ENCODE peak calls at places on chromosome 1, in seven cellular contexts. Q is cardiac muscle cell; W is GM23338; U is aorta; C is caudate nucleus; Z is CD8-positive, alpha-beta memory T cell; X is adrenal gland. I is an unnamed sample.

GRCh38 chr1:24743404-24744211 is 1.6 kb upstream of the CLIC4 start:
- DNase-seq in Q (peak), W (peak), U (peak), C (no peak), Z (no peak), X (no peak), I (no peak)

GRCh38 chr1:235631816-235632215 is 17.8 kb downstream of the GNG4 start:
- DNase-seq in Q (no peak), W (no peak), U (peak), C (no peak), Z (no peak), X (no peak), I (no peak)

GRCh38 chr1:53902235-53902920 is 8.4 kb downstream of the DIO1 start:
- DNase-seq in Q (no peak), W (no peak), U (no peak), C (no peak), Z (no peak), X (peak), I (no peak)

GRCh38 chr1:68217060-68217554 is 15.2 kb downstream of the WLS start:
- DNase-seq in Q (no peak), W (no peak), U (no peak), C (no peak), Z (no peak), X (no peak), I (no peak)

GRCh38 chr1:6128276-6129081 is 51.6 kb downstream of the CHD5 start:
- DNase-seq in Q (no peak), W (no peak), U (peak), C (no peak), Z (no peak), X (no peak), I (peak)

GRCh38 chr1:212225416-212225815 is 59.8 kb upstream of the PPP2R5A start:
- DNase-seq in Q (no peak), W (peak), U (no peak), C (no peak), Z (peak), X (no peak), I (no peak)

GRCh38 chr1:25503551-25504426 is 39.6 kb upstream of the LDLRAP1 start:
- DNase-seq in Q (no peak), W (peak), U (peak), C (no peak), Z (peak), X (peak), I (peak)

GRCh38 chr1:45802343-45803298 is 791 bp upstream of the MAST2 start:
- DNase-seq in Q (peak), W (peak), U (peak), C (no peak), Z (no peak), X (peak), I (peak)

GRCh38 chr1:92853299-92853698 is 21.5 kb downstream of the RPL5 start:
- DNase-seq in Q (no peak), W (no peak), U (no peak), C (no peak), Z (no peak), X (no peak), I (no peak)

GRCh38 chr1:108561145-108561458 is 1.2 kb downstream of the EEIG2 start:
- DNase-seq in Q (no peak), W (no peak), U (no peak), C (no peak), Z (no peak), X (no peak), I (no peak)

GRCh38 chr1:236023926-236024565 is 40.8 kb downstream of the NID1 start:
- DNase-seq in Q (no peak), W (no peak), U (no peak), C (no peak), Z (no peak), X (no peak), I (no peak)

GRCh38 chr1:235050911-235051360 is 77.7 kb downstream of the TOMM20 start:
- DNase-seq in Q (peak), W (no peak), U (peak), C (no peak), Z (no peak), X (peak), I (no peak)

GRCh38 chr1:93715529-93716126 is 34.0 kb upstream of the BCAR3 start:
- DNase-seq in Q (no peak), W (no peak), U (no peak), C (no peak), Z (no peak), X (peak), I (no peak)

GRCh38 chr1:95309031-95309459 is 75.0 kb downstream of the RWDD3 start:
- DNase-seq in Q (peak), W (peak), U (no peak), C (peak), Z (no peak), X (peak), I (no peak)

GRCh38 chr1:32180186-32181060 is 948 bp downstream of the TXLNA start:
- DNase-seq in Q (peak), W (peak), U (peak), C (no peak), Z (peak), X (peak), I (peak)

GRCh38 chr1:230176871-230177411 is 109.9 kb downstream of the GALNT2 start:
- DNase-seq in Q (peak), W (no peak), U (peak), C (peak), Z (no peak), X (no peak), I (peak)

GRCh38 chr1:116586741-116587143 is 15.9 kb upstream of the CD58 start:
- DNase-seq in Q (no peak), W (peak), U (no peak), C (no peak), Z (no peak), X (no peak), I (no peak)

GRCh38 chr1:22043175-22043769 is 9.2 kb upstream of the CDC42 start:
- DNase-seq in Q (no peak), W (no peak), U (no peak), C (no peak), Z (no peak), X (no peak), I (no peak)

GRCh38 chr1:206683313-206683712 is 1.4 kb upstream of the MAPKAPK2 start:
- DNase-seq in Q (no peak), W (no peak), U (no peak), C (no peak), Z (no peak), X (no peak), I (no peak)

GRCh38 chr1:212987702-212988322 is 27.9 kb downstream of the ANGEL2 start:
- DNase-seq in Q (peak), W (no peak), U (no peak), C (no peak), Z (no peak), X (peak), I (no peak)

GRCh38 chr1:194047921-194048320 is 861.5 kb upstream of the B3GALT2 start:
- DNase-seq in Q (no peak), W (no peak), U (no peak), C (no peak), Z (no peak), X (no peak), I (no peak)

GRCh38 chr1:49526672-49527071 is 497.1 kb downstream of the AGBL4 start:
- DNase-seq in Q (no peak), W (no peak), U (no peak), C (no peak), Z (no peak), X (no peak), I (no peak)

GRCh38 chr1:197327776-197328364 is 59.8 kb downstream of the CRB1 start:
- DNase-seq in Q (peak), W (peak), U (no peak), C (no peak), Z (no peak), X (no peak), I (no peak)

GRCh38 chr1:32101233-32101681 is 6.6 kb upstream of the KPNA6 start:
- DNase-seq in Q (peak), W (no peak), U (no peak), C (no peak), Z (no peak), X (no peak), I (no peak)

GRCh38 chr1:220966473-220966872 is 87.2 kb downstream of the HLX start:
- DNase-seq in Q (no peak), W (no peak), U (no peak), C (no peak), Z (no peak), X (no peak), I (no peak)

GRCh38 chr1:74690909-74691308 is 17.3 kb upstream of the ERICH3 start:
- DNase-seq in Q (no peak), W (no peak), U (no peak), C (no peak), Z (no peak), X (no peak), I (no peak)

GRCh38 chr1:232226197-232226681 is 403.7 kb downstream of the SIPA1L2 start:
- DNase-seq in Q (peak), W (peak), U (no peak), C (no peak), Z (no peak), X (no peak), I (no peak)

GRCh38 chr1:162200096-162200847 is 130.8 kb downstream of the NOS1AP start:
- DNase-seq in Q (peak), W (no peak), U (no peak), C (no peak), Z (no peak), X (no peak), I (no peak)

GRCh38 chr1:57307382-57307781 is 116.5 kb downstream of the DAB1 start:
- DNase-seq in Q (no peak), W (peak), U (no peak), C (no peak), Z (peak), X (no peak), I (no peak)

GRCh38 chr1:48571303-48571987 is 99.4 kb upstream of the SPATA6 start:
- DNase-seq in Q (no peak), W (no peak), U (no peak), C (no peak), Z (no peak), X (no peak), I (peak)

GRCh38 chr1:67052741-67053534 is 1.0 kb downstream of the SLC35D1 start:
- DNase-seq in Q (peak), W (peak), U (peak), C (no peak), Z (no peak), X (peak), I (peak)

GRCh38 chr1:36224537-36225297 is 474 bp downstream of the THRAP3 start:
- DNase-seq in Q (peak), W (peak), U (peak), C (no peak), Z (peak), X (peak), I (no peak)

GRCh38 chr1:25729774-25730173 is 70.2 kb upstream of the SELENON start:
- DNase-seq in Q (no peak), W (no peak), U (no peak), C (no peak), Z (no peak), X (peak), I (no peak)

GRCh38 chr1:210800301-210800700 is 333.6 kb downstream of the KCNH1 start:
- DNase-seq in Q (no peak), W (no peak), U (no peak), C (no peak), Z (no peak), X (no peak), I (no peak)

GRCh38 chr1:156458181-156458503 is 42.4 kb downstream of the MEF2D start:
- DNase-seq in Q (no peak), W (no peak), U (peak), C (no peak), Z (no peak), X (no peak), I (no peak)

GRCh38 chr1:47031059-47031458 is 7.6 kb downstream of the CYP4X1 start:
- DNase-seq in Q (peak), W (no peak), U (no peak), C (no peak), Z (no peak), X (peak), I (no peak)

GRCh38 chr1:226603030-226603960 is 54.7 kb downstream of the STUM start:
- DNase-seq in Q (peak), W (no peak), U (peak), C (peak), Z (no peak), X (peak), I (peak)

GRCh38 chr1:160726498-160727391 is 12.3 kb upstream of the SLAMF7 start:
- DNase-seq in Q (peak), W (peak), U (no peak), C (peak), Z (no peak), X (peak), I (no peak)

GRCh38 chr1:27097484-27097917 is 57.4 kb downstream of the SLC9A1 start:
- DNase-seq in Q (peak), W (peak), U (peak), C (no peak), Z (peak), X (peak), I (peak)

GRCh38 chr1:27099904-27100796 is 54.8 kb downstream of the SLC9A1 start:
- DNase-seq in Q (peak), W (peak), U (peak), C (no peak), Z (no peak), X (no peak), I (peak)

GRCh38 chr1:27099154-27099903 is 55.6 kb downstream of the SLC9A1 start:
- DNase-seq in Q (peak), W (peak), U (peak), C (no peak), Z (no peak), X (peak), I (peak)

GRCh38 chr1:27100797-27101491 is 54.0 kb downstream of the SLC9A1 start:
- DNase-seq in Q (no peak), W (no peak), U (no peak), C (no peak), Z (no peak), X (no peak), I (no peak)

DNA sequence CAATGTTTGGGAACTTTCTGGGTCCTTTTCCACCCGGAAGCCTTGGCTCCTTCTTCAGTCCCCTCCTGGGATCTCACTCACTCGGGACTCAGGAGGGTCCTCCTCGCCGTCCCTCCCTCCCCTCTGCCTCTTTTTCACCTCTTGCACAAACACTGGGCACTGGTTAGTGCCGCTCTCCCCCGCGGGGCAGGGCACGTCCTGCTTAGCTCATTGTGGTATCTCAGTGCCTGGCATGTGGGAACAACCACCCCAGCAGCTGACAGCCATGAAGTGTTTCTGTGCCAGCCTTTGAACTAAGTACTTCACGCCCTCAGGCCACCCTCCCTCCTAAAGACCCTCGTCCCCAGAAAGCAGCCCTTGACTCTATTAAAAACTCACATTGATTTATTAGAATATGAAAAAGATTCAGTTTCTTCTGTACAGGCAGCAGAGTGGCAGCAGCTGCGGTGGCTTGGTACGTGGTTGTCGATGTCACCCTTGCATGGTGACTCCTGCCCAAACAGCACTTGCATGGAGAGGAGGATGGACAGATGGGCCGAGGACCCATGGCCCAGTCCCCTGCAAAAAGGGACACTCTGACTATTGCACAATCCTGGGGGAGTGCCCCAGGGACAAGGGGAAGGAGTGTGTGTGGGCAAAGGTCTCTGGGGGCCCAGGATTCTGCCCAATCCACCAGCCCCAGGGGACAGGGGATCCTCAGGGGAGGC is 56.3 kb downstream of the SLC9A1 start:
- DNase-seq in Q (no peak), W (no peak), U (no peak), C (no peak), Z (no peak), X (no peak), I (no peak)
- H3K27ac ChIP-seq in Q (peak), W (peak), U (no peak), C (peak), Z (no peak), X (no peak), I (peak)

DNA sequence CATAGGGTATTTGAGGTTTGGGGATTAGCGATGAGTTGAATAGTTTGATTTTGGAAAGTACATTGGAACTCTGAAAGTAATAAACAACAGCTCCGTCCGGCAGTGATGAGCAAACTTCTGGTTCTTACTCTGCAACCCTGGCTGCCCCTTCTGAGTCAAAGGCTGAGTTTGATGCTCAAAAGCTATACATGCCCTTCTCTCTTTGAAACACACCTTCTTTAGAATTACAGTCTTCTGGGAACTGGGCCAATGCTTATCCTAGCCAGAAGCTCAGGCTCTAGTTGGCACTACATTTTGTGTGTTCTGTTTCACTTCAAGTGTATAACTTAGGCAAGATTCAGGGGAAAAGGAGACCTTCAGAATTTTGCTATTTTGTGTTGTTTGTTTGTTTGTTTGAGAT is 9.3 kb downstream of the AHCYL1 start:
- DNase-seq in Q (peak), W (no peak), U (no peak), C (no peak), Z (no peak), X (no peak), I (no peak)
- H3K27ac ChIP-seq in Q (no peak), W (no peak), U (no peak), C (peak), Z (no peak), X (no peak), I (peak)

GRCh38 chr1:7962636-7963377 is 1.3 kb downstream of the PARK7 start:
- DNase-seq in Q (no peak), W (no peak), U (no peak), C (no peak), Z (no peak), X (no peak), I (no peak)

GRCh38 chr1:7961199-7962010 is at the start of gene PARK7:
- DNase-seq in Q (peak), W (peak), U (peak), C (peak), Z (peak), X (peak), I (peak)

GRCh38 chr1:7962011-7962335 is 462 bp downstream of the PARK7 start:
- DNase-seq in Q (no peak), W (no peak), U (no peak), C (no peak), Z (peak), X (no peak), I (no peak)

GRCh38 chr1:7960165-7960564 is 1.3 kb upstream of the PARK7 start:
- DNase-seq in Q (no peak), W (no peak), U (no peak), C (no peak), Z (no peak), X (no peak), I (no peak)

GRCh38 chr1:7960867-7961198 is 678 bp upstream of the PARK7 start:
- DNase-seq in Q (no peak), W (no peak), U (no peak), C (no peak), Z (no peak), X (no peak), I (no peak)
- H3K27ac ChIP-seq in Q (peak), W (peak), U (peak), C (peak), Z (peak), X (peak), I (peak)

DNA sequence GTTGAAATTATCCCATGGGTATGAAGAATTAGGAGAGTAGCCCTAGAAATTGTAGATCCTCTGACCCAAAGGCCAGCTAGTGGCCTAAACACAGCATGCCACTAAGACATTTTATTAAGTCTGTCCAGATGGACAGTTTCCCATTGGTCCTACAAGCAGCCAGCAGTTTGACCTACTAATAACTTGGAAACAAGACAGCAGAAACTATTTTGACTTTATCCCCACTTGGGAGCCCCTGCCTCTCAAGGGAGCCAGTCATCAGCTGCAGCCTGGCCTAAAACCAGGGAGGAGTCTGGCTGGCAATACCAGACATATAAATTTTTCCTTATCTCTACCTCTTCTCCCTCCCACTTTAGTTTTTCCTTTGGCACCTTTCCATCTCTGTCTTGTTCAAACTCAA is 222.6 kb upstream of the KCTD3 start:
- DNase-seq in Q (no peak), W (no peak), U (no peak), C (no peak), Z (no peak), X (peak), I (no peak)
- H3K27ac ChIP-seq in Q (no peak), W (no peak), U (no peak), C (no peak), Z (no peak), X (no peak), I (no peak)

GRCh38 chr1:100394286-100394685 is 42.0 kb downstream of the CDC14A start:
- DNase-seq in Q (no peak), W (no peak), U (no peak), C (no peak), Z (no peak), X (no peak), I (no peak)
- H3K27ac ChIP-seq in Q (no peak), W (no peak), U (no peak), C (no peak), Z (peak), X (no peak), I (no peak)